ENCODE peak calls at places on chromosome 3, in six cellular contexts. X, U, D, Z, Y and V are unnamed samples.

GRCh38 chr3:61381745-61382392 is 130.6 kb upstream of the FHIT start:
- DNase-seq in X (no peak), U (peak; percentile 71), D (no peak), Z (no peak), Y (no peak), V (no peak)

GRCh38 chr3:160413613-160414248 is 14.3 kb downstream of the SMC4 start:
- DNase-seq in X (no peak), U (peak; percentile 77), D (peak; percentile 68), Z (peak; percentile 36), Y (peak; percentile 64), V (peak; percentile 11)

GRCh38 chr3:196662711-196663571 is 23.4 kb downstream of the NRROS start:
- DNase-seq in X (no peak), U (no peak), D (no peak), Z (no peak), Y (no peak), V (no peak)

GRCh38 chr3:127817331-127817821 is 4.9 kb downstream of the MGLL start:
- DNase-seq in X (peak; percentile 61), U (no peak), D (no peak), Z (no peak), Y (no peak), V (no peak)

GRCh38 chr3:72160351-72160750 is 375.4 kb upstream of the PROK2 start:
- DNase-seq in X (no peak), U (no peak), D (no peak), Z (no peak), Y (no peak), V (no peak)

GRCh38 chr3:186821429-186822367 is 15.4 kb upstream of the RFC4 start:
- DNase-seq in X (no peak), U (peak; percentile 83), D (peak; percentile 55), Z (no peak), Y (no peak), V (no peak)

GRCh38 chr3:82261013-82261412 is 499.6 kb upstream of the GBE1 start:
- DNase-seq in X (no peak), U (no peak), D (no peak), Z (no peak), Y (no peak), V (no peak)

GRCh38 chr3:138890555-138891187 is 55.9 kb upstream of the PIK3CB start:
- DNase-seq in X (no peak), U (no peak), D (no peak), Z (no peak), Y (no peak), V (no peak)

GRCh38 chr3:28824316-28824715 is 456.6 kb upstream of the RBMS3 start:
- DNase-seq in X (no peak), U (no peak), D (no peak), Z (no peak), Y (no peak), V (no peak)

GRCh38 chr3:122929188-122929465 is 98.4 kb downstream of the SEMA5B start:
- DNase-seq in X (no peak), U (no peak), D (no peak), Z (no peak), Y (no peak), V (no peak)

GRCh38 chr3:79039192-79039591 is 728.6 kb downstream of the ROBO1 start:
- DNase-seq in X (no peak), U (no peak), D (no peak), Z (no peak), Y (no peak), V (no peak)

GRCh38 chr3:155022896-155023295 is 57.2 kb upstream of the MME start:
- DNase-seq in X (no peak), U (no peak), D (no peak), Z (no peak), Y (no peak), V (no peak)

GRCh38 chr3:119690043-119690656 is 12.7 kb upstream of the CFAP91 start:
- DNase-seq in X (no peak), U (no peak), D (no peak), Z (no peak), Y (no peak), V (no peak)

DNA sequence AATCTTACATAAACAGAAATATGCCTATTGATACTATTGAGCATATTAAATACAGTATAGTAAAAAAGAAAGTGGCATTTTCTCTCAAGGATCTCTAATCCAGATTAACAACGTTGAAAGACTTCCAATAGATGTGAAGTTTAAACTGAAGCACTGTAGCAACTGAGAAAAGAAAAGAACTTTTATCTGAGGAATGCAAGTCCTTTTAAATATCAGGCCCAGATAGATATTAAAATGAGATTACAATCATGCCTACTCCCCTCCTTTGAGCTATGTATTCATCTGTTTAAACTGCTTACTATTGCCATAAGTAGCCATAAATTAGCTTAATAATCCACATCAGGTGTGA is 102.3 kb downstream of the TFDP2 start:
- DNase-seq in X (no peak), U (no peak), D (no peak), Z (no peak), Y (no peak), V (no peak)
- H3K27ac ChIP-seq in X (no peak overlapping the region), U (no peak overlapping the region), D (no peak overlapping the region), Z (no peak overlapping the region), Y (no peak overlapping the region), V (no peak overlapping the region)

DNA sequence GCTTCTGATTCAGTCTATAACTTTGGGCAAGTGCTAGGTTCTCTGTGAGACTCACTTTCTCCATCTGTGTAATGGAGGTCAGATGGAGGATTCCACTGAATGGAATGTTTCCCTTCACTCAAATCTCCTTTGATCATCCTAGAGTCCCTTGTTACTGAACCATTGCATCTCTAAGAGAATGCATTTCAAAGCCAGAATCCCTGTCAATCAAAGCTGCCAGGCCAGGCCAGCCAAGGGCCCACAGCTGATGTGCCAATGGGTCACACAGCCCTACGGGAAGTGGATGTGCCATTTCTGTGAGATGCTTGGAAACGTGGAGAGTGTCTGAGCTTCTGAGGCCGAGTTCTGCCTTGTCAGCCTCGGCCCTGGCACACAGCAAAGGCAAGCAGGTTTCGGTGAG is 32.4 kb downstream of the SCN5A start:
- DNase-seq in X (no peak), U (no peak), D (no peak), Z (no peak), Y (no peak), V (no peak)
- H3K4me1 ChIP-seq in X (no peaks in the 10 kb centered on the region), U (no peaks in the 10 kb centered on the region), D (no peaks in the 10 kb centered on the region), Z (peaks cover 5% of the 10 kb centered on the region), Y (no peaks in the 10 kb centered on the region), V (no peaks in the 10 kb centered on the region)

GRCh38 chr3:14397940-14398800 is 4.2 kb upstream of the SLC6A6 start:
- DNase-seq in X (no peak), U (no peak), D (no peak), Z (peak; percentile 37), Y (no peak), V (no peak)
- H3K4me3 ChIP-seq in X (no peak overlapping the region), U (no peak overlapping the region), D (no peak overlapping the region), Z (no peak overlapping the region), Y (no peak overlapping the region), V (no peak overlapping the region)

GRCh38 chr3:57556459-57557087 is 499 bp downstream of the PDE12 start:
- DNase-seq in X (peak; percentile 64), U (peak; percentile 13), D (no peak), Z (no peak), Y (peak; percentile 42), V (peak; percentile 36)
- H3K27ac ChIP-seq in X (peak overlapping the region; percentile 96), U (peak overlapping the region; percentile 80), D (peak overlapping the region; percentile 88), Z (peak overlapping the region; percentile 92), Y (peak overlapping the region; percentile 91), V (peak overlapping the region; percentile 90)